ENCODE peak calls at places on chromosomes 16 and 17, in seven cellular contexts. G is left lung, W is H4, Q is NCI-H460, D is T-helper 1 cell, N is A549, U is NCI-H510A treated with DMSO at 0.1 percent for 48 hours. O is an unnamed sample.

GRCh38 chr16:21950782-21951521 is 2.2 kb upstream of the UQCRC2 start:
- DNase-seq in N (peak; percentile 61), Q (peak; percentile 40), U (peak; percentile 21), W (peak; percentile 27), G (no peak), D (no peak), O (peak; percentile 15)

GRCh38 chr17:60600490-60601431 is 768 bp downstream of the PPM1D start:
- DNase-seq in U (peak; percentile 88), Q (peak; percentile 84), N (peak; percentile 89), G (peak; percentile 81), W (peak; percentile 83), D (peak; percentile 21), O (peak; percentile 99)

GRCh38 chr17:27473748-27474609 is 17.7 kb downstream of the KSR1 start:
- DNase-seq in Q (no peak), W (no peak), G (no peak), U (no peak), D (peak; percentile 34), N (no peak), O (no peak)

GRCh38 chr16:14186954-14187306 is 115.8 kb downstream of the MRTFB start:
- DNase-seq in Q (no peak), D (no peak), N (no peak), U (peak; percentile 44), G (no peak), W (no peak), O (no peak)

GRCh38 chr17:82216301-82217119 is 3.9 kb upstream of the CCDC57 start:
- DNase-seq in N (peak; percentile 78), U (no peak), G (peak; percentile 96), W (peak; percentile 95), Q (peak; percentile 76), D (no peak), O (no peak)

GRCh38 chr17:64005734-64006167 is 7.6 kb downstream of the PRR29 start:
- DNase-seq in D (no peak), N (peak; percentile 56), W (peak; percentile 57), G (no peak), U (peak; percentile 92), Q (no peak), O (no peak)

GRCh38 chr17:43760254-43760852 is 1.8 kb upstream of the SOST start:
- DNase-seq in N (peak; percentile 96), D (peak; percentile 64), U (peak; percentile 86), Q (peak; percentile 94), W (peak; percentile 91), G (peak; percentile 92), O (peak; percentile 94)

GRCh38 chr16:89555780-89556179 is 4.7 kb upstream of the RPL13 start:
- DNase-seq in G (no peak), W (no peak), D (no peak), Q (no peak), U (no peak), N (no peak), O (no peak)

GRCh38 chr17:7988750-7989178 is 13.7 kb upstream of the GUCY2D start:
- DNase-seq in G (no peak), U (peak; percentile 77), W (peak; percentile 59), N (peak; percentile 89), Q (peak; percentile 90), D (no peak), O (peak; percentile 59)

GRCh38 chr17:4204676-4205075 is 59.1 kb downstream of the ANKFY1 start:
- DNase-seq in U (no peak), G (no peak), D (no peak), Q (no peak), W (no peak), N (no peak), O (no peak)

GRCh38 chr16:1895068-1895467 is 23.1 kb upstream of the MEIOB start:
- DNase-seq in N (no peak), U (no peak), Q (no peak), W (no peak), D (no peak), G (peak; percentile 13), O (no peak)

GRCh38 chr17:72943826-72944689 is 148.4 kb downstream of the SLC39A11 start:
- DNase-seq in W (no peak), U (no peak), N (peak; percentile 26), Q (no peak), D (no peak), G (no peak), O (no peak)

GRCh38 chr17:78995022-78995760 is 14.4 kb downstream of the CANT1 start:
- DNase-seq in U (no peak), W (no peak), D (no peak), G (no peak), N (no peak), Q (no peak), O (no peak)

GRCh38 chr17:16282522-16282921 is 65.5 kb downstream of the PIGL start:
- DNase-seq in U (no peak), W (peak; percentile 38), D (no peak), G (no peak), N (peak; percentile 62), Q (no peak), O (no peak)

GRCh38 chr16:16175296-16175695 is 48.0 kb downstream of the ABCC6 start:
- DNase-seq in N (no peak), U (no peak), G (no peak), Q (no peak), D (no peak), W (no peak), O (no peak)

GRCh38 chr17:58329808-58330543 is 1.4 kb upstream of the TSPOAP1 start:
- DNase-seq in G (no peak), Q (no peak), U (no peak), D (no peak), N (no peak), W (no peak), O (no peak)

GRCh38 chr16:49528035-49528434 is 154.4 kb downstream of the C16orf78 start:
- DNase-seq in Q (no peak), D (no peak), N (no peak), G (no peak), W (peak; percentile 9), U (no peak), O (no peak)

GRCh38 chr17:58706351-58707140 is 14.1 kb downstream of the RAD51C start:
- DNase-seq in G (no peak), Q (no peak), N (no peak), W (no peak), D (no peak), U (no peak), O (no peak)

GRCh38 chr16:84258266-84258665 is 18.5 kb upstream of the KCNG4 start:
- DNase-seq in G (no peak), U (no peak), N (no peak), W (no peak), Q (no peak), D (no peak), O (no peak)

GRCh38 chr16:55379876-55380390 is 55.9 kb downstream of the IRX6 start:
- DNase-seq in G (no peak), N (no peak), U (no peak), D (no peak), W (no peak), Q (no peak), O (no peak)

GRCh38 chr17:35312346-35312745 is 61.1 kb downstream of the SLFN11 start:
- DNase-seq in Q (no peak), W (no peak), N (no peak), U (no peak), D (no peak), G (no peak), O (no peak)

GRCh38 chr17:47907932-47908562 is 12.0 kb downstream of the SP2 start:
- DNase-seq in G (no peak), D (no peak), Q (no peak), N (no peak), U (no peak), W (no peak), O (no peak)

GRCh38 chr16:84013787-84014569 is 28.6 kb downstream of the SLC38A8 start:
- DNase-seq in U (no peak), Q (peak; percentile 91), N (peak; percentile 96), W (peak; percentile 63), D (no peak), G (peak; percentile 89), O (peak; percentile 52)

GRCh38 chr16:53817117-53817516 is 113.2 kb downstream of the FTO start:
- DNase-seq in D (no peak), W (peak; percentile 85), U (no peak), N (peak; percentile 82), G (no peak), Q (peak; percentile 62), O (no peak)

GRCh38 chr17:41689497-41690299 is 1.0 kb downstream of the EIF1 start:
- DNase-seq in D (no peak), N (peak; percentile 79), U (peak; percentile 23), Q (peak; percentile 63), W (peak; percentile 64), G (no peak), O (no peak)

GRCh38 chr16:49204191-49204590 is 77.4 kb downstream of the CBLN1 start:
- DNase-seq in Q (no peak), U (no peak), D (no peak), W (no peak), G (no peak), N (no peak), O (no peak)

GRCh38 chr17:80822700-80823410 is 168.8 kb upstream of the CHMP6 start:
- DNase-seq in D (no peak), W (peak; percentile 81), N (no peak), G (peak; percentile 55), Q (no peak), U (no peak), O (peak; percentile 47)

GRCh38 chr17:75346906-75347305 is 57.7 kb upstream of the SLC25A19 start:
- DNase-seq in U (no peak), D (no peak), Q (no peak), W (peak; percentile 66), N (no peak), G (no peak), O (no peak)

GRCh38 chr17:21029032-21029431 is 13.8 kb downstream of the USP22 start:
- DNase-seq in N (peak; percentile 30), W (no peak), D (no peak), G (no peak), U (no peak), Q (peak; percentile 44), O (no peak)

GRCh38 chr16:27795992-27796614 is 246.2 kb downstream of the KATNIP start:
- DNase-seq in N (peak; percentile 28), U (no peak), W (peak; percentile 17), Q (peak; percentile 46), G (no peak), D (no peak), O (peak; percentile 43)

GRCh38 chr17:56141046-56141839 is 12.0 kb upstream of the ANKFN1 start:
- DNase-seq in Q (no peak), U (no peak), N (no peak), W (no peak), D (no peak), G (no peak), O (no peak)

GRCh38 chr17:67487506-67487905 is 110.4 kb downstream of the PITPNC1 start:
- DNase-seq in U (no peak), N (no peak), D (no peak), W (no peak), G (no peak), Q (no peak), O (no peak)

GRCh38 chr17:68198931-68199836 is 48.7 kb upstream of the AMZ2 start:
- DNase-seq in G (peak; percentile 81), Q (no peak), N (peak; percentile 58), W (no peak), U (peak; percentile 40), D (peak; percentile 27), O (peak; percentile 37)

GRCh38 chr16:21523411-21524067 is 75.8 kb upstream of the METTL9 start:
- DNase-seq in D (no peak), U (no peak), G (peak; percentile 79), Q (no peak), N (no peak), W (no peak), O (no peak)

GRCh38 chr17:42407289-42407836 is 15.7 kb downstream of the CAVIN1 start:
- DNase-seq in Q (no peak), D (no peak), G (no peak), N (peak; percentile 89), W (peak; percentile 90), U (peak; percentile 83), O (peak; percentile 72)

GRCh38 chr17:81534157-81535006 is 6.2 kb downstream of the FSCN2 start:
- DNase-seq in N (no peak), D (no peak), W (no peak), Q (no peak), G (peak; percentile 51), U (peak; percentile 45), O (no peak)

GRCh38 chr16:70520612-70521297 is 2.6 kb downstream of the COG4 start:
- DNase-seq in N (no peak), D (no peak), G (no peak), Q (no peak), U (no peak), W (no peak), O (no peak)

O was measured in HuH-7.5.